ENCODE peak calls at places on chromosomes 6 and 20, in seven cellular contexts. I, G, K, F, A, J and B are unnamed samples.

GRCh38 chr6:135995160-135995898 is 143.8 kb downstream of the PDE7B start:
- DNase-seq in I (no peak), G (no peak), K (peak; percentile 93), F (no peak), A (no peak), J (no peak), B (no peak)

GRCh38 chr6:48714286-48715049 is 603.5 kb upstream of the PTCHD4 start:
- DNase-seq in I (no peak), G (no peak), K (no peak), F (no peak), A (no peak), J (no peak), B (no peak)

GRCh38 chr6:154613137-154613676 is 102.7 kb upstream of the CNKSR3 start:
- DNase-seq in I (no peak), G (no peak), K (peak; percentile 79), F (no peak), A (no peak), J (no peak), B (no peak)

GRCh38 chr6:140636698-140637402 is 1262.4 kb upstream of the CITED2 start:
- DNase-seq in I (no peak), G (no peak), K (no peak), F (no peak), A (no peak), J (no peak), B (no peak)

GRCh38 chr6:11992086-11992485 is 20.0 kb upstream of the HIVEP1 start:
- DNase-seq in I (no peak), G (no peak), K (no peak), F (no peak), A (no peak), J (no peak), B (no peak)

GRCh38 chr6:166462461-166463135 is 79.9 kb upstream of the MPC1 start:
- DNase-seq in I (no peak), G (no peak), K (no peak), F (no peak), A (no peak), J (no peak), B (no peak)

GRCh38 chr6:68639826-68640505 is 4.9 kb downstream of the ADGRB3 start:
- DNase-seq in I (no peak), G (no peak), K (no peak), F (no peak), A (no peak), J (no peak), B (no peak)

GRCh38 chr6:142013286-142013685 is 119.4 kb upstream of the GJE1 start:
- DNase-seq in I (no peak), G (no peak), K (peak; percentile 92), F (no peak), A (no peak), J (no peak), B (no peak)

GRCh38 chr20:51354769-51355319 is 187.7 kb downstream of the NFATC2 start:
- DNase-seq in I (no peak), G (no peak), K (peak; percentile 84), F (no peak), A (no peak), J (no peak), B (no peak)

GRCh38 chr6:110816677-110817076 is 1.4 kb upstream of the CDK19 start:
- DNase-seq in I (no peak), G (no peak), K (no peak), F (no peak), A (no peak), J (no peak), B (no peak)

GRCh38 chr6:153003294-153003645 is 761 bp upstream of the MTRF1L start:
- DNase-seq in I (no peak), G (no peak), K (peak; percentile 20), F (no peak), A (no peak), J (no peak), B (no peak)

GRCh38 chr20:58714340-58714922 is 21.8 kb downstream of the NPEPL1 start:
- DNase-seq in I (no peak), G (no peak), K (no peak), F (peak; percentile 13), A (peak; percentile 6), J (no peak), B (peak; percentile 18)

GRCh38 chr20:59580991-59581401 is 23.3 kb upstream of the PHACTR3 start:
- DNase-seq in I (no peak), G (no peak), K (no peak), F (no peak), A (no peak), J (no peak), B (no peak)

GRCh38 chr6:135465307-135465706 is 32.2 kb downstream of the AHI1 start:
- DNase-seq in I (no peak), G (no peak), K (no peak), F (no peak), A (no peak), J (no peak), B (no peak)

GRCh38 chr6:138278326-138278725 is 60.0 kb upstream of the PBOV1 start:
- DNase-seq in I (no peak), G (no peak), K (peak; percentile 2), F (peak; percentile 56), A (no peak), J (no peak), B (peak; percentile 72)

GRCh38 chr6:133837801-133838349 is 51.0 kb upstream of the TCF21 start:
- DNase-seq in I (peak; percentile 40), G (peak; percentile 60), K (no peak), F (peak; percentile 37), A (peak; percentile 48), J (peak; percentile 49), B (peak; percentile 34)